ENCODE peak calls at places on chromosomes 6 and 20, in ten cellular contexts. D is CD4-positive, alpha-beta memory T cell; W is cardiac muscle cell; M is astrocyte of the spinal cord; E is SHP77; Y is activated gamma-delta T cell treated with anti-CD3 and anti-CD28 coated beads, Interleukin-2, amount 50 U/mL, for 16 hours; Q is heart right ventricle; H is stimulated activated CD4-positive, alpha-beta T cell treated with anti-CD3 and anti-CD28 coated beads, Interleukin-12 subunit alpha, Interleukin-12 subunit beta, amount 100 ng/mL, for 48 hours; V is activated naive CD4-positive, alpha-beta T cell treated with Interleukin-2 at 50 U/mL for 16 hours; J is EL. N is an unnamed sample.

GRCh38 chr20:22807045-22807444 is 222.7 kb upstream of the FOXA2 start:
- DNase-seq in W (no peak), J (no peak), D (no peak), V (no peak), Q (no peak), E (no peak), Y (no peak), H (no peak), M (no peak), N (no peak)

GRCh38 chr6:34243131-34243771 is 5.6 kb downstream of the SMIM29 start:
- DNase-seq in J (peak), M (peak), W (no peak), Q (no peak), D (no peak), V (no peak), Y (no peak), E (no peak), H (no peak), N (peak)

GRCh38 chr6:4564746-4565145 is 211.5 kb upstream of the CDYL start:
- DNase-seq in Y (no peak), D (no peak), V (no peak), W (no peak), J (no peak), H (no peak), Q (no peak), M (no peak), E (no peak), N (no peak)

GRCh38 chr6:5866547-5867051 is 140.1 kb downstream of the NRN1 start:
- DNase-seq in V (peak), D (peak), M (peak), Y (no peak), J (peak), H (peak), W (no peak), E (peak), Q (no peak), N (peak)

GRCh38 chr20:34472246-34472925 is 43.8 kb upstream of the DYNLRB1 start:
- DNase-seq in V (no peak), Q (no peak), Y (no peak), H (no peak), M (peak), D (no peak), E (no peak), W (no peak), J (peak), N (peak)

GRCh38 chr6:22027226-22027725 is 269.6 kb downstream of the PRL start:
- DNase-seq in H (no peak), W (no peak), D (no peak), E (no peak), M (no peak), Y (no peak), Q (no peak), J (no peak), V (no peak), N (no peak)

GRCh38 chr6:64404370-64404769 is 768.8 kb downstream of the PHF3 start:
- DNase-seq in Y (no peak), D (no peak), V (no peak), E (no peak), W (no peak), J (no peak), Q (no peak), H (no peak), M (no peak), N (no peak)

GRCh38 chr6:53721766-53722165 is 56.2 kb upstream of the KLHL31 start:
- DNase-seq in J (no peak), V (no peak), Y (no peak), E (no peak), M (no peak), D (no peak), H (no peak), W (no peak), Q (no peak), N (no peak)

GRCh38 chr6:120558294-120558693 is 776.0 kb downstream of the TBC1D32 start:
- DNase-seq in D (no peak), Q (no peak), Y (no peak), W (no peak), M (no peak), H (no peak), E (no peak), J (no peak), V (no peak), N (no peak)

GRCh38 chr6:43247115-43247999 is 4.1 kb downstream of the TTBK1 start:
- DNase-seq in Q (peak), E (peak), M (peak), J (peak), W (peak), H (peak), V (peak), D (peak), Y (peak), N (peak)

GRCh38 chr20:62707981-62708521 is 585 bp upstream of the NTSR1 start:
- DNase-seq in E (peak), H (no peak), Q (peak), V (peak), Y (no peak), D (no peak), J (no peak), W (no peak), M (no peak), N (no peak)

GRCh38 chr20:33005132-33005566 is 916 bp upstream of the SUN5 start:
- DNase-seq in Y (no peak), J (no peak), Q (no peak), D (peak), W (no peak), M (peak), V (no peak), E (no peak), H (peak), N (no peak)

GRCh38 chr6:134425521-134426316 is 107.8 kb upstream of the SGK1 start:
- DNase-seq in J (no peak), M (peak), W (no peak), E (no peak), V (no peak), Q (no peak), H (no peak), D (no peak), Y (no peak), N (peak)

GRCh38 chr20:43007525-43007924 is 182.2 kb downstream of the PTPRT start:
- DNase-seq in Q (no peak), D (no peak), V (no peak), E (no peak), J (no peak), Y (no peak), M (no peak), W (no peak), H (no peak), N (no peak)

GRCh38 chr20:35104685-35105295 is 12.2 kb upstream of the TRPC4AP start:
- DNase-seq in E (no peak), W (no peak), Y (no peak), Q (no peak), M (no peak), D (no peak), J (no peak), V (no peak), H (no peak), N (peak)

GRCh38 chr6:30154709-30155521 is 6.1 kb downstream of the TRIM10 start:
- DNase-seq in H (no peak), V (no peak), M (peak), W (no peak), J (peak), Q (no peak), E (no peak), Y (no peak), D (no peak), N (peak)

GRCh38 chr6:161088676-161089328 is 97.2 kb downstream of the MAP3K4 start:
- DNase-seq in Y (no peak), V (no peak), H (no peak), Q (no peak), J (no peak), D (no peak), W (peak), M (peak), E (no peak), N (peak)

GRCh38 chr20:37538003-37538402 is 10.3 kb upstream of the BLCAP start:
- DNase-seq in Y (no peak), W (no peak), E (no peak), M (peak), H (no peak), D (no peak), J (peak), V (no peak), Q (no peak), N (peak)

GRCh38 chr20:60071965-60072364 is 113.7 kb downstream of the CDH26 start:
- DNase-seq in W (no peak), Q (no peak), M (peak), Y (no peak), J (no peak), H (no peak), D (no peak), V (no peak), E (no peak), N (peak)

GRCh38 chr20:20630551-20630950 is 81.9 kb downstream of the RALGAPA2 start:
- DNase-seq in Y (no peak), M (no peak), H (no peak), Q (no peak), V (no peak), E (no peak), W (no peak), J (no peak), D (no peak), N (no peak)

GRCh38 chr6:51855310-51856082 is 231.9 kb downstream of the PKHD1 start:
- DNase-seq in E (peak), H (peak), J (peak), Y (no peak), M (peak), W (peak), Q (no peak), V (no peak), D (peak), N (peak)

GRCh38 chr6:166470863-166471410 is 88.2 kb upstream of the MPC1 start:
- DNase-seq in Y (no peak), J (no peak), M (no peak), V (no peak), E (no peak), Q (no peak), W (no peak), D (no peak), H (no peak), N (no peak)

N was measured in LHCN-M2.